ENCODE peak calls at places on chromosomes 12 and 14, in eight cellular contexts. One of them, this sample, is unnamed.
A peak's percentile ranks its signal among the peaks of the same experiment; 100 is the strongest.

GRCh38 chr12:6635375-6635855 is 344 bp downstream of the LPAR5 start:
- DNase-seq in WERI-Rb-1: no peak
- DNase-seq in psoas muscle: peak; percentile 35
- DNase-seq in HL-60: no peak
- DNase-seq in IMR-90: no peak
- DNase-seq in adrenal gland: no peak
- DNase-seq in coronary artery: no peak
- DNase-seq in AG04450: no peak
- DNase-seq in this sample: no peak

GRCh38 chr12:44774815-44775411 is 101.2 kb downstream of the NELL2 start:
- DNase-seq in WERI-Rb-1: peak; percentile 41
- DNase-seq in psoas muscle: no peak
- DNase-seq in HL-60: no peak
- DNase-seq in IMR-90: peak; percentile 1
- DNase-seq in adrenal gland: no peak
- DNase-seq in coronary artery: no peak
- DNase-seq in AG04450: no peak
- DNase-seq in this sample: no peak

GRCh38 chr12:53065975-53066593 is 13.1 kb downstream of the SPRYD3 start:
- DNase-seq in WERI-Rb-1: peak; percentile 72
- DNase-seq in psoas muscle: peak; percentile 93
- DNase-seq in HL-60: peak; percentile 42
- DNase-seq in IMR-90: peak; percentile 81
- DNase-seq in adrenal gland: peak; percentile 77
- DNase-seq in coronary artery: peak; percentile 87
- DNase-seq in AG04450: no peak
- DNase-seq in this sample: no peak

GRCh38 chr14:102096569-102097188 is 9.8 kb upstream of the HSP90AA1 start:
- DNase-seq in WERI-Rb-1: peak; percentile 81
- DNase-seq in psoas muscle: peak; percentile 93
- DNase-seq in HL-60: no peak
- DNase-seq in IMR-90: peak; percentile 74
- DNase-seq in adrenal gland: peak; percentile 82
- DNase-seq in coronary artery: no peak
- DNase-seq in AG04450: peak; percentile 34
- DNase-seq in this sample: peak; percentile 81

GRCh38 chr12:53623986-53624385 is 2.2 kb downstream of the ATF7 start:
- DNase-seq in WERI-Rb-1: no peak
- DNase-seq in psoas muscle: no peak
- DNase-seq in HL-60: no peak
- DNase-seq in IMR-90: peak; percentile 55
- DNase-seq in adrenal gland: peak; percentile 41
- DNase-seq in coronary artery: no peak
- DNase-seq in AG04450: no peak
- DNase-seq in this sample: no peak

GRCh38 chr14:80055912-80056801 is 155.1 kb downstream of the DIO2 start:
- DNase-seq in WERI-Rb-1: peak; percentile 39
- DNase-seq in psoas muscle: no peak
- DNase-seq in HL-60: no peak
- DNase-seq in IMR-90: peak; percentile 78
- DNase-seq in adrenal gland: peak; percentile 29
- DNase-seq in coronary artery: no peak
- DNase-seq in AG04450: peak; percentile 50
- DNase-seq in this sample: no peak

GRCh38 chr12:6039894-6040601 is 84.4 kb downstream of the VWF start:
- DNase-seq in WERI-Rb-1: peak; percentile 65
- DNase-seq in psoas muscle: no peak
- DNase-seq in HL-60: no peak
- DNase-seq in IMR-90: peak; percentile 74
- DNase-seq in adrenal gland: peak; percentile 46
- DNase-seq in coronary artery: no peak
- DNase-seq in AG04450: peak; percentile 49
- DNase-seq in this sample: no peak

GRCh38 chr12:75816892-75817291 is 214.7 kb downstream of the PHLDA1 start:
- DNase-seq in WERI-Rb-1: no peak
- DNase-seq in psoas muscle: no peak
- DNase-seq in HL-60: no peak
- DNase-seq in IMR-90: peak; percentile 79
- DNase-seq in adrenal gland: no peak
- DNase-seq in coronary artery: no peak
- DNase-seq in AG04450: no peak
- DNase-seq in this sample: no peak

GRCh38 chr14:35535794-35536112 is 1.8 kb downstream of the INSM2 start:
- DNase-seq in WERI-Rb-1: peak; percentile 21
- DNase-seq in psoas muscle: no peak
- DNase-seq in HL-60: no peak
- DNase-seq in IMR-90: no peak
- DNase-seq in adrenal gland: no peak
- DNase-seq in coronary artery: no peak
- DNase-seq in AG04450: no peak
- DNase-seq in this sample: no peak

GRCh38 chr12:54993181-54993835 is 8.7 kb upstream of the TESPA1 start:
- DNase-seq in WERI-Rb-1: peak; percentile 65
- DNase-seq in psoas muscle: no peak
- DNase-seq in HL-60: peak; percentile 11
- DNase-seq in IMR-90: peak; percentile 60
- DNase-seq in adrenal gland: peak; percentile 22
- DNase-seq in coronary artery: no peak
- DNase-seq in AG04450: peak; percentile 20
- DNase-seq in this sample: no peak

DNA sequence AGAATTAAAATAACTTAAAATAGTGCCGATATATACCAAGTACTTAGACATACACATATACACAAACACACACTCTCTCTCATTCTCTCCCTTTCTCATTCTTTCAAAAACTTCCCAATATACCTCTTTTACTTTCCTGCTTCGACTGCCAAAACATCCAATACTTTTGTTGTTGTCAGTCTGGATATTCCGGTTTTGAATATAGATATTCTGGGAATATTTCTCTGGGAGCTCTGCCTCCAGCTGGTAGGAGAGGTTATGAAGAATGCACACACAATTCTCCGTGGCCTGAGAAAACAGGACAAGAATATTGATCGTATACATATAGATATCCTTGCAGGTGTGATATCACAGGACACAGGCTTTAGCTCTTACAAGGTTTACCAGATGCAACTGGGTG is 66.6 kb upstream of the YARS2 start:
- DNase-seq in WERI-Rb-1: no peak
- DNase-seq in psoas muscle: no peak
- DNase-seq in HL-60: no peak
- DNase-seq in IMR-90: no peak
- DNase-seq in adrenal gland: no peak
- DNase-seq in coronary artery: no peak
- DNase-seq in AG04450: no peak
- DNase-seq in this sample: no peak
- H3K27ac ChIP-seq in WERI-Rb-1: no peak overlapping the region
- H3K27ac ChIP-seq in psoas muscle: no peak overlapping the region
- H3K27ac ChIP-seq in HL-60: no peak overlapping the region
- H3K27ac ChIP-seq in IMR-90: no peak overlapping the region
- H3K27ac ChIP-seq in adrenal gland: no peak overlapping the region
- H3K27ac ChIP-seq in coronary artery: no peak overlapping the region
- H3K27ac ChIP-seq in AG04450: no peak overlapping the region
- H3K27ac ChIP-seq in this sample: no peak overlapping the region

GRCh38 chr14:59582845-59583509 is 6.4 kb upstream of the CCDC175 start:
- DNase-seq in WERI-Rb-1: peak; percentile 52
- DNase-seq in psoas muscle: no peak
- DNase-seq in HL-60: peak; percentile 28
- DNase-seq in IMR-90: no peak
- DNase-seq in adrenal gland: no peak
- DNase-seq in coronary artery: no peak
- DNase-seq in AG04450: no peak
- DNase-seq in this sample: no peak
- TF ChIP-seq CTCF in WERI-Rb-1: no peak
- TF ChIP-seq CTCF in psoas muscle: no peak
- TF ChIP-seq CTCF in HL-60: no peak
- TF ChIP-seq CTCF in IMR-90: no peak
- TF ChIP-seq CTCF in adrenal gland: no peak
- TF ChIP-seq CTCF in coronary artery: no peak
- TF ChIP-seq CTCF in AG04450: no peak
- TF ChIP-seq CTCF in this sample: no peak

DNA sequence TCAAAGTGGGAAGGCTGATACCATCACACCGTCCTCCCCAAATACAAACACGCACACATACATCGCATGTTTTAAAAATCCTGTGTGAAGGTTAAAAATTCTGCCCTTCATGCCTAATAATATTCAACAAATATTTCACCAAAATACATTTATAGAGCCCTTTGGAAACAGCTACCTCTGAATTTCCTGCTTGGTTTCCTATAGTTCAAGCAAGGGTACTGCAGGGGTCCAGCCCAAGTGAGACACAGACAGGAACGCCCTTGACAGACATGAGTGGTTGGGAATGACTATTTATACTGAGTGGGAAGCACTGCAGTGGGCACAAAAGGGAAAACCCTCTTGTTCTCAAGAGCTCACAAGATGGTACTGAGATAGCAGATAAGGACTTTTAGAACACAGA is 51.0 kb downstream of the ST8SIA1 start:
- DNase-seq in WERI-Rb-1: no peak
- DNase-seq in psoas muscle: no peak
- DNase-seq in HL-60: no peak
- DNase-seq in IMR-90: no peak
- DNase-seq in adrenal gland: no peak
- DNase-seq in coronary artery: no peak
- DNase-seq in AG04450: no peak
- DNase-seq in this sample: no peak
- H3K27ac ChIP-seq in WERI-Rb-1: no peak overlapping the region
- H3K27ac ChIP-seq in psoas muscle: no peak overlapping the region
- H3K27ac ChIP-seq in HL-60: no peak overlapping the region
- H3K27ac ChIP-seq in IMR-90: peak overlapping the region; percentile 39
- H3K27ac ChIP-seq in adrenal gland: no peak overlapping the region
- H3K27ac ChIP-seq in coronary artery: peak overlapping the region; percentile 55
- H3K27ac ChIP-seq in AG04450: no peak overlapping the region
- H3K27ac ChIP-seq in this sample: peak overlapping the region; percentile 60

GRCh38 chr14:92558319-92558718 is 44.7 kb downstream of the RIN3 start:
- DNase-seq in WERI-Rb-1: no peak
- DNase-seq in psoas muscle: no peak
- DNase-seq in HL-60: no peak
- DNase-seq in IMR-90: no peak
- DNase-seq in adrenal gland: no peak
- DNase-seq in coronary artery: no peak
- DNase-seq in AG04450: no peak
- DNase-seq in this sample: no peak
- TF ChIP-seq CTCF in WERI-Rb-1: no peak
- TF ChIP-seq CTCF in psoas muscle: no peak
- TF ChIP-seq CTCF in HL-60: no peak
- TF ChIP-seq CTCF in IMR-90: no peak
- TF ChIP-seq CTCF in adrenal gland: no peak
- TF ChIP-seq CTCF in coronary artery: no peak
- TF ChIP-seq CTCF in AG04450: no peak
- TF ChIP-seq CTCF in this sample: no peak

GRCh38 chr14:98018626-98019025 is 1221.4 kb downstream of the VRK1 start:
- DNase-seq in WERI-Rb-1: no peak
- DNase-seq in psoas muscle: no peak
- DNase-seq in HL-60: no peak
- DNase-seq in IMR-90: no peak
- DNase-seq in adrenal gland: no peak
- DNase-seq in coronary artery: no peak
- DNase-seq in AG04450: no peak
- DNase-seq in this sample: no peak
- H3K27ac ChIP-seq in WERI-Rb-1: no peak overlapping the region
- H3K27ac ChIP-seq in psoas muscle: no peak overlapping the region
- H3K27ac ChIP-seq in HL-60: no peak overlapping the region
- H3K27ac ChIP-seq in IMR-90: no peak overlapping the region
- H3K27ac ChIP-seq in adrenal gland: no peak overlapping the region
- H3K27ac ChIP-seq in coronary artery: no peak overlapping the region
- H3K27ac ChIP-seq in AG04450: no peak overlapping the region
- H3K27ac ChIP-seq in this sample: no peak overlapping the region

GRCh38 chr12:15444523-15444922 is 122.2 kb downstream of the PTPRO start:
- DNase-seq in WERI-Rb-1: no peak
- DNase-seq in psoas muscle: no peak
- DNase-seq in HL-60: no peak
- DNase-seq in IMR-90: no peak
- DNase-seq in adrenal gland: no peak
- DNase-seq in coronary artery: no peak
- DNase-seq in AG04450: no peak
- DNase-seq in this sample: no peak
- TF ChIP-seq CTCF in WERI-Rb-1: no peak
- TF ChIP-seq CTCF in psoas muscle: no peak
- TF ChIP-seq CTCF in HL-60: no peak
- TF ChIP-seq CTCF in IMR-90: no peak
- TF ChIP-seq CTCF in adrenal gland: no peak
- TF ChIP-seq CTCF in coronary artery: no peak
- TF ChIP-seq CTCF in AG04450: no peak
- TF ChIP-seq CTCF in this sample: no peak

GRCh38 chr14:49868720-49869114 is 16.1 kb upstream of the NEMF start:
- DNase-seq in WERI-Rb-1: no peak
- DNase-seq in psoas muscle: no peak
- DNase-seq in HL-60: no peak
- DNase-seq in IMR-90: no peak
- DNase-seq in adrenal gland: no peak
- DNase-seq in coronary artery: no peak
- DNase-seq in AG04450: no peak
- DNase-seq in this sample: no peak
- H3K27ac ChIP-seq in WERI-Rb-1: peak overlapping the region; percentile 34
- H3K27ac ChIP-seq in psoas muscle: peak overlapping the region; percentile 88
- H3K27ac ChIP-seq in HL-60: peak overlapping the region; percentile 32
- H3K27ac ChIP-seq in IMR-90: no peak overlapping the region
- H3K27ac ChIP-seq in adrenal gland: peak overlapping the region; percentile 87
- H3K27ac ChIP-seq in coronary artery: peak overlapping the region; percentile 75
- H3K27ac ChIP-seq in AG04450: no peak overlapping the region
- H3K27ac ChIP-seq in this sample: peak overlapping the region; percentile 73

GRCh38 chr12:25135531-25136154 is 59.3 kb downstream of the DNAI7 start:
- DNase-seq in WERI-Rb-1: peak; percentile 66
- DNase-seq in psoas muscle: no peak
- DNase-seq in HL-60: no peak
- DNase-seq in IMR-90: no peak
- DNase-seq in adrenal gland: no peak
- DNase-seq in coronary artery: no peak
- DNase-seq in AG04450: no peak
- DNase-seq in this sample: peak; percentile 59
- TF ChIP-seq CTCF in WERI-Rb-1: peak; percentile 31
- TF ChIP-seq CTCF in psoas muscle: no peak
- TF ChIP-seq CTCF in HL-60: no peak
- TF ChIP-seq CTCF in IMR-90: no peak
- TF ChIP-seq CTCF in adrenal gland: no peak
- TF ChIP-seq CTCF in coronary artery: no peak
- TF ChIP-seq CTCF in AG04450: no peak
- TF ChIP-seq CTCF in this sample: peak; percentile 23

DNA sequence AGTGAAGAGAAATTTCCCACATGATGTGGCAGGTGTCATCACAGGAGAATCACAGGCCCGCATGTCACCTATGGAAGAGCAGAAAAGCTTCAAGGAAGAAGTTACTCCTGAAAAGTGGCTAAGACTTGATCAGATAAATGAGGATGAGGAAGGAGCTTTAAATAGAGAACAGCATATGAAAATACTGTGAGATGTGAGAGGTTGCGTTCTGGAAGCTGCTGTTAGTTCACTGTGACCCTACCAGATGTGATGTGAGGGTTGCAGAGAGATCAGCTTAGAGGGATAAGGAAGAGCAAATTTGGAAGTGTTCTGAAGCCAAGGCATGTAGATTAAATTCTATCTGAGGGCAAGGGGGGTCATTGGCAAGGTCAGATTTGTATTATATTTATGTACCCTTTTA is 17.1 kb downstream of the ERP27 start:
- DNase-seq in WERI-Rb-1: no peak
- DNase-seq in psoas muscle: no peak
- DNase-seq in HL-60: no peak
- DNase-seq in IMR-90: no peak
- DNase-seq in adrenal gland: no peak
- DNase-seq in coronary artery: no peak
- DNase-seq in AG04450: no peak
- DNase-seq in this sample: no peak
- H3K27ac ChIP-seq in WERI-Rb-1: no peak overlapping the region
- H3K27ac ChIP-seq in psoas muscle: no peak overlapping the region
- H3K27ac ChIP-seq in HL-60: no peak overlapping the region
- H3K27ac ChIP-seq in IMR-90: no peak overlapping the region
- H3K27ac ChIP-seq in adrenal gland: no peak overlapping the region
- H3K27ac ChIP-seq in coronary artery: no peak overlapping the region
- H3K27ac ChIP-seq in AG04450: no peak overlapping the region
- H3K27ac ChIP-seq in this sample: no peak overlapping the region

This sample was measured in RWPE2.